ENCODE peak calls at places on chromosome 1, in four cellular contexts. F, N, R and U are unnamed samples.

GRCh38 chr1:17370618-17371017 is 1.4 kb upstream of the PADI6 start:
- DNase-seq in F (no peak), N (peak), R (no peak), U (no peak)

GRCh38 chr1:197921235-197922069 is 4.3 kb downstream of the LHX9 start:
- DNase-seq in F (no peak), N (no peak), R (no peak), U (no peak)

GRCh38 chr1:7013833-7014639 is 228.8 kb downstream of the CAMTA1 start:
- DNase-seq in F (no peak), N (no peak), R (no peak), U (peak)

GRCh38 chr1:119582801-119583200 is 65.3 kb downstream of the ZNF697 start:
- DNase-seq in F (peak), N (peak), R (peak), U (peak)

GRCh38 chr1:210248341-210248740 is 15.7 kb downstream of the SERTAD4 start:
- DNase-seq in F (no peak), N (no peak), R (no peak), U (no peak)

GRCh38 chr1:189606047-189606446 is 871.6 kb downstream of the BRINP3 start:
- DNase-seq in F (no peak), N (no peak), R (no peak), U (no peak)

GRCh38 chr1:154809436-154810413 is 60.4 kb downstream of the KCNN3 start:
- DNase-seq in F (peak), N (peak), R (no peak), U (no peak)

GRCh38 chr1:175192111-175192629 is 406 bp downstream of the KIAA0040 start:
- DNase-seq in F (no peak), N (no peak), R (peak), U (peak)

GRCh38 chr1:180310095-180310494 is 80.0 kb downstream of the LHX4 start:
- DNase-seq in F (peak), N (no peak), R (no peak), U (no peak)

GRCh38 chr1:238745069-238745468 is 641.3 kb upstream of the CHRM3 start:
- DNase-seq in F (no peak), N (no peak), R (no peak), U (no peak)

GRCh38 chr1:245588250-245588649 is 433.5 kb downstream of the KIF26B start:
- DNase-seq in F (no peak), N (no peak), R (no peak), U (no peak)

DNA sequence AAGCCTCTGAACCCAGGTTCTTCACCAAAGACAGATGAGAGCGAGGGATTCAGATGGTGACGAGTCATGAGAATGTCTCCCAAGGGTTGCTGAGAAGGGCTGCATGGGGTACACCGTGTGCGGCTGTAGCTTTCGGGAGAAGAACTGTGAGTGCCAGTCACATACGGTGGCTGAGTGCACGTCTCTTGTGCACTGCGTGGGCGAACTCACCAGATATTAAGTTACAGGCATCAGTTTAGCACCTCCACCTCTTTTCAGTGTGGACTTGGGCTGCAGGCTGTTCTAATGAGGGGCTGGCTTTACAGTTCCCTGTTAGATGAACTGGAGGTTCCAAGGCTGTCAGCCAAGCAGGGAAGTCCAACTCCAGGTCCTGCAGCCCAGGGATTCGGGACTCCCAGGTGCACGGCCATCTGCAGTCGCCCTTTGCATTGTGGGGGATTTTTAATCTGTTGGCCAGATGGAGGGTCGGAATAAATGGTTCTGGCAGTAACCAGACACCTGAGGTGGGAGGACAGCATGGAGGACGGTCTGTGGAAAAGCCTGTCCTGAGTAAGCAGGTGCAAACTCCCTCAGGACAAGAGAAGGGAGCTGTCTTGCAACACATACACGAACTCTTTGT is 26.5 kb upstream of the AVPR1B start:
- DNase-seq in F (no peak), N (no peak), R (no peak), U (no peak)
- TF ChIP-seq POLR2A in F (no peak), N (no peak), R (no peak), U (no peak)

DNA sequence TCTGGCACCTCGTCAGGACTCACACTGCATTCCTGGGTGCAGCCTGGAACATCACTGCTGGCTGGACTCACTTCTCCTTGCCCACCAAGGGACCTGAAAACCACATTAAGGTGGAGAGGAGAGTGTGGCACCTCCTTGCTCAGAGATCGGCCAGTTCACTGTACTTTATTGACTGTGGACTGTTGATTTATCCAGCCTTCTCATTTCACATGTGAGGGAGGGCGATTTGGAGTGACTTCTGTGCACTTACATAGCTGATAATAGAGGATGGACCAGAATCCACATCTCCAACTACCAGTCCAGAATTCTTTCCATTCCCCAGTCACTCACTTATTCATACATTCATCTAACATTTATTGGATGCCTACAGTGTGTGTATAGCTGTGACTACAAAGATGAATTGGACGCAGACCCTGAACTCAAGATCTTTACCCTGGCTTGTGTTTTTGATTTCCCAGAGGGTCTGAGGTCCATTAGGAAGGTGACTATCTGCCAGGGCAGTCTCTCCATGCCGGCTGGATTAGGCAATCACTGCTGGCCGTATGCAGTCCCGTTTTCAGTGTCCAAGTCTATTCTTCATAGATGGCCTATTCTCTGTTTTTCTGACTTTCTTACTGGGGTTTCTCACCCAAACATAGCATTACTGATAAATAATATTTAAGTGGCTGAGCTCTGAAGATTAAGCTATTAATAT is 233.5 kb upstream of the SGIP1 start:
- DNase-seq in F (no peak), N (no peak), R (no peak), U (no peak)
- TF ChIP-seq POLR2A in F (no peak), N (no peak), R (no peak), U (no peak)

GRCh38 chr1:43991200-43991475 is 261 bp upstream of the CCDC24 start:
- DNase-seq in F (no peak), N (no peak), R (no peak), U (no peak)
- TF ChIP-seq POLR2A in F (no peak), N (no peak), R (no peak), U (no peak)

GRCh38 chr1:60596791-60597748 is 485.3 kb upstream of the NFIA start:
- DNase-seq in F (no peak), N (no peak), R (no peak), U (peak)
- TF ChIP-seq POLR2A in F (no peak), N (no peak), R (no peak), U (no peak)

GRCh38 chr1:40803902-40804301 is 20.3 kb downstream of the KCNQ4 start:
- DNase-seq in F (no peak), N (no peak), R (no peak), U (no peak)
- TF ChIP-seq POLR2A in F (no peak), N (no peak), R (no peak), U (no peak)

GRCh38 chr1:207028884-207029283 is 3.7 kb downstream of the C1orf116 start:
- DNase-seq in F (no peak), N (no peak), R (no peak), U (no peak)

GRCh38 chr1:207027921-207028320 is 4.6 kb downstream of the C1orf116 start:
- DNase-seq in F (no peak), N (no peak), R (no peak), U (no peak)

GRCh38 chr1:207026177-207026576 is 6.4 kb downstream of the C1orf116 start:
- DNase-seq in F (no peak), N (no peak), R (no peak), U (no peak)

GRCh38 chr1:207025144-207025880 is 7.2 kb downstream of the C1orf116 start:
- DNase-seq in F (peak), N (no peak), R (no peak), U (no peak)

GRCh38 chr1:207027221-207027777 is 5.3 kb downstream of the C1orf116 start:
- DNase-seq in F (peak), N (peak), R (peak), U (no peak)
- TF ChIP-seq POLR2A in F (no peak), N (no peak), R (no peak), U (no peak)